ENCODE peak calls at places on chromosomes 7 and 10, in five cellular contexts. One of them, this sample, is unnamed.

GRCh38 chr10:123203393-123204126 is 49.4 kb downstream of the BUB3 start:
- DNase-seq in stimulated activated CD4-positive, alpha-beta T cell treated with anti-CD3 and anti-CD28 coated beads, Interleukin-4, amount 100 ng/mL, for 48 hours: no peak
- DNase-seq in A549: peak; percentile 8
- DNase-seq in NCI-H1694: no peak
- DNase-seq in substantia nigra: no peak
- DNase-seq in this sample: no peak

GRCh38 chr10:12504628-12505027 is 155.3 kb downstream of the CAMK1D start:
- DNase-seq in substantia nigra: no peak
- DNase-seq in A549: no peak
- DNase-seq in NCI-H1694: no peak
- DNase-seq in stimulated activated CD4-positive, alpha-beta T cell treated with anti-CD3 and anti-CD28 coated beads, Interleukin-4, amount 100 ng/mL, for 48 hours: no peak
- DNase-seq in this sample: peak; percentile 30

GRCh38 chr7:39948375-39948774 is 1.7 kb upstream of the CDK13 start:
- DNase-seq in NCI-H1694: no peak
- DNase-seq in substantia nigra: no peak
- DNase-seq in stimulated activated CD4-positive, alpha-beta T cell treated with anti-CD3 and anti-CD28 coated beads, Interleukin-4, amount 100 ng/mL, for 48 hours: no peak
- DNase-seq in A549: no peak
- DNase-seq in this sample: no peak

GRCh38 chr10:124092270-124093075 is 925 bp downstream of the CHST15 start:
- DNase-seq in stimulated activated CD4-positive, alpha-beta T cell treated with anti-CD3 and anti-CD28 coated beads, Interleukin-4, amount 100 ng/mL, for 48 hours: peak; percentile 17
- DNase-seq in A549: peak; percentile 62
- DNase-seq in substantia nigra: peak; percentile 70
- DNase-seq in NCI-H1694: no peak
- DNase-seq in this sample: no peak

GRCh38 chr7:91181949-91182348 is 82.3 kb upstream of the FZD1 start:
- DNase-seq in stimulated activated CD4-positive, alpha-beta T cell treated with anti-CD3 and anti-CD28 coated beads, Interleukin-4, amount 100 ng/mL, for 48 hours: no peak
- DNase-seq in substantia nigra: no peak
- DNase-seq in NCI-H1694: no peak
- DNase-seq in A549: no peak
- DNase-seq in this sample: no peak

GRCh38 chr7:51229620-51230323 is 86.8 kb downstream of the COBL start:
- DNase-seq in A549: no peak
- DNase-seq in substantia nigra: no peak
- DNase-seq in NCI-H1694: no peak
- DNase-seq in stimulated activated CD4-positive, alpha-beta T cell treated with anti-CD3 and anti-CD28 coated beads, Interleukin-4, amount 100 ng/mL, for 48 hours: no peak
- DNase-seq in this sample: no peak

GRCh38 chr7:481219-481930 is 38.3 kb downstream of the PDGFA start:
- DNase-seq in stimulated activated CD4-positive, alpha-beta T cell treated with anti-CD3 and anti-CD28 coated beads, Interleukin-4, amount 100 ng/mL, for 48 hours: no peak
- DNase-seq in A549: no peak
- DNase-seq in NCI-H1694: no peak
- DNase-seq in substantia nigra: no peak
- DNase-seq in this sample: peak; percentile 54

GRCh38 chr7:91850455-91850854 is 30.0 kb downstream of the MTERF1 start:
- DNase-seq in A549: no peak
- DNase-seq in stimulated activated CD4-positive, alpha-beta T cell treated with anti-CD3 and anti-CD28 coated beads, Interleukin-4, amount 100 ng/mL, for 48 hours: no peak
- DNase-seq in NCI-H1694: no peak
- DNase-seq in substantia nigra: no peak
- DNase-seq in this sample: no peak

GRCh38 chr7:74176555-74176954 is 2.4 kb downstream of the EIF4H start:
- DNase-seq in A549: no peak
- DNase-seq in NCI-H1694: no peak
- DNase-seq in substantia nigra: no peak
- DNase-seq in stimulated activated CD4-positive, alpha-beta T cell treated with anti-CD3 and anti-CD28 coated beads, Interleukin-4, amount 100 ng/mL, for 48 hours: no peak
- DNase-seq in this sample: no peak

GRCh38 chr7:7895754-7896153 is 72.8 kb upstream of the GLCCI1 start:
- DNase-seq in A549: no peak
- DNase-seq in substantia nigra: no peak
- DNase-seq in stimulated activated CD4-positive, alpha-beta T cell treated with anti-CD3 and anti-CD28 coated beads, Interleukin-4, amount 100 ng/mL, for 48 hours: no peak
- DNase-seq in NCI-H1694: peak; percentile 47
- DNase-seq in this sample: no peak

GRCh38 chr10:73113543-73113942 is 3.3 kb downstream of the NUDT13 start:
- DNase-seq in stimulated activated CD4-positive, alpha-beta T cell treated with anti-CD3 and anti-CD28 coated beads, Interleukin-4, amount 100 ng/mL, for 48 hours: no peak
- DNase-seq in A549: no peak
- DNase-seq in substantia nigra: no peak
- DNase-seq in NCI-H1694: no peak
- DNase-seq in this sample: no peak

GRCh38 chr10:125608474-125608873 is 74.5 kb downstream of the TEX36 start:
- DNase-seq in stimulated activated CD4-positive, alpha-beta T cell treated with anti-CD3 and anti-CD28 coated beads, Interleukin-4, amount 100 ng/mL, for 48 hours: no peak
- DNase-seq in A549: no peak
- DNase-seq in NCI-H1694: no peak
- DNase-seq in substantia nigra: no peak
- DNase-seq in this sample: no peak

GRCh38 chr7:51005074-51005473 is 222.4 kb upstream of the GRB10 start:
- DNase-seq in A549: no peak
- DNase-seq in NCI-H1694: no peak
- DNase-seq in substantia nigra: no peak
- DNase-seq in stimulated activated CD4-positive, alpha-beta T cell treated with anti-CD3 and anti-CD28 coated beads, Interleukin-4, amount 100 ng/mL, for 48 hours: no peak
- DNase-seq in this sample: no peak

GRCh38 chr10:110003524-110003885 is 4.3 kb upstream of the ADD3 start:
- DNase-seq in substantia nigra: no peak
- DNase-seq in stimulated activated CD4-positive, alpha-beta T cell treated with anti-CD3 and anti-CD28 coated beads, Interleukin-4, amount 100 ng/mL, for 48 hours: no peak
- DNase-seq in NCI-H1694: no peak
- DNase-seq in A549: no peak
- DNase-seq in this sample: no peak

GRCh38 chr10:89327803-89328441 is at the start of gene IFIT3:
- DNase-seq in stimulated activated CD4-positive, alpha-beta T cell treated with anti-CD3 and anti-CD28 coated beads, Interleukin-4, amount 100 ng/mL, for 48 hours: no peak
- DNase-seq in A549: peak; percentile 76
- DNase-seq in NCI-H1694: no peak
- DNase-seq in substantia nigra: peak; percentile 46
- DNase-seq in this sample: no peak

GRCh38 chr10:79361721-79362397 is 14.6 kb downstream of the PPIF start:
- DNase-seq in substantia nigra: no peak
- DNase-seq in A549: no peak
- DNase-seq in stimulated activated CD4-positive, alpha-beta T cell treated with anti-CD3 and anti-CD28 coated beads, Interleukin-4, amount 100 ng/mL, for 48 hours: no peak
- DNase-seq in NCI-H1694: no peak
- DNase-seq in this sample: peak; percentile 60

GRCh38 chr7:5546626-5547025 is 123.0 kb upstream of the TNRC18 start:
- DNase-seq in stimulated activated CD4-positive, alpha-beta T cell treated with anti-CD3 and anti-CD28 coated beads, Interleukin-4, amount 100 ng/mL, for 48 hours: no peak
- DNase-seq in A549: no peak
- DNase-seq in substantia nigra: no peak
- DNase-seq in NCI-H1694: no peak
- DNase-seq in this sample: no peak

GRCh38 chr7:141946874-141947273 is at the start of gene CLEC5A:
- DNase-seq in A549: no peak
- DNase-seq in stimulated activated CD4-positive, alpha-beta T cell treated with anti-CD3 and anti-CD28 coated beads, Interleukin-4, amount 100 ng/mL, for 48 hours: no peak
- DNase-seq in NCI-H1694: no peak
- DNase-seq in substantia nigra: no peak
- DNase-seq in this sample: no peak

GRCh38 chr7:24894670-24895221 is 85.2 kb downstream of the OSBPL3 start:
- DNase-seq in substantia nigra: no peak
- DNase-seq in stimulated activated CD4-positive, alpha-beta T cell treated with anti-CD3 and anti-CD28 coated beads, Interleukin-4, amount 100 ng/mL, for 48 hours: no peak
- DNase-seq in A549: no peak
- DNase-seq in NCI-H1694: no peak
- DNase-seq in this sample: no peak

GRCh38 chr7:79787101-79787500 is 333.6 kb upstream of the MAGI2 start:
- DNase-seq in A549: no peak
- DNase-seq in NCI-H1694: no peak
- DNase-seq in substantia nigra: no peak
- DNase-seq in stimulated activated CD4-positive, alpha-beta T cell treated with anti-CD3 and anti-CD28 coated beads, Interleukin-4, amount 100 ng/mL, for 48 hours: no peak
- DNase-seq in this sample: no peak

GRCh38 chr7:12436896-12437535 is 33.4 kb upstream of the VWDE start:
- DNase-seq in A549: no peak
- DNase-seq in substantia nigra: peak; percentile 0
- DNase-seq in NCI-H1694: peak; percentile 5
- DNase-seq in stimulated activated CD4-positive, alpha-beta T cell treated with anti-CD3 and anti-CD28 coated beads, Interleukin-4, amount 100 ng/mL, for 48 hours: no peak
- DNase-seq in this sample: no peak

GRCh38 chr10:110747609-110748464 is 103.7 kb downstream of the RBM20 start:
- DNase-seq in stimulated activated CD4-positive, alpha-beta T cell treated with anti-CD3 and anti-CD28 coated beads, Interleukin-4, amount 100 ng/mL, for 48 hours: no peak
- DNase-seq in NCI-H1694: no peak
- DNase-seq in A549: no peak
- DNase-seq in substantia nigra: no peak
- DNase-seq in this sample: no peak

GRCh38 chr10:44261296-44261695 is 123.6 kb downstream of the CXCL12 start:
- DNase-seq in substantia nigra: no peak
- DNase-seq in A549: no peak
- DNase-seq in NCI-H1694: no peak
- DNase-seq in stimulated activated CD4-positive, alpha-beta T cell treated with anti-CD3 and anti-CD28 coated beads, Interleukin-4, amount 100 ng/mL, for 48 hours: no peak
- DNase-seq in this sample: no peak

This sample was measured in activated effector memory CD4-positive, alpha-beta T cell treated with anti-CD3 and anti-CD28 coated beads, Interleukin-2, amount 50 U/mL, for 16 hours.